ENCODE peak calls at places on chromosomes 7 and 10, in nine cellular contexts. One of them, this sample, is unnamed.

GRCh38 chr7:99267530-99268360 is 4.9 kb upstream of the MYH16 start:
- DNase-seq in HFF-Myc: peak; percentile 19
- DNase-seq in adrenal gland: no peak
- DNase-seq in GM06990: no peak
- DNase-seq in CD8-positive, alpha-beta T cell: no peak
- DNase-seq in breast epithelium: peak; percentile 49
- DNase-seq in A673: no peak
- DNase-seq in progenitor cell of endocrine pancreas: no peak
- DNase-seq in choroid plexus epithelial cell: peak; percentile 82
- DNase-seq in this sample: no peak

GRCh38 chr10:29917311-29917710 is 142.1 kb downstream of the JCAD start:
- DNase-seq in adrenal gland: no peak
- DNase-seq in CD8-positive, alpha-beta T cell: no peak
- DNase-seq in breast epithelium: no peak
- DNase-seq in GM06990: no peak
- DNase-seq in HFF-Myc: no peak
- DNase-seq in choroid plexus epithelial cell: no peak
- DNase-seq in A673: no peak
- DNase-seq in progenitor cell of endocrine pancreas: no peak
- DNase-seq in this sample: no peak

GRCh38 chr10:110664483-110665420 is 20.6 kb downstream of the RBM20 start:
- DNase-seq in progenitor cell of endocrine pancreas: no peak
- DNase-seq in adrenal gland: no peak
- DNase-seq in breast epithelium: no peak
- DNase-seq in GM06990: no peak
- DNase-seq in CD8-positive, alpha-beta T cell: no peak
- DNase-seq in HFF-Myc: peak; percentile 74
- DNase-seq in A673: peak; percentile 79
- DNase-seq in choroid plexus epithelial cell: peak; percentile 98
- DNase-seq in this sample: peak; percentile 47

GRCh38 chr10:43816351-43817321 is 168.0 kb upstream of the ZNF32 start:
- DNase-seq in progenitor cell of endocrine pancreas: no peak
- DNase-seq in adrenal gland: no peak
- DNase-seq in breast epithelium: no peak
- DNase-seq in GM06990: peak; percentile 20
- DNase-seq in HFF-Myc: peak; percentile 42
- DNase-seq in CD8-positive, alpha-beta T cell: peak; percentile 55
- DNase-seq in A673: no peak
- DNase-seq in choroid plexus epithelial cell: peak; percentile 73
- DNase-seq in this sample: no peak

GRCh38 chr7:44587843-44588711 is 6.0 kb upstream of the TMED4 start:
- DNase-seq in breast epithelium: no peak
- DNase-seq in progenitor cell of endocrine pancreas: no peak
- DNase-seq in CD8-positive, alpha-beta T cell: peak; percentile 51
- DNase-seq in choroid plexus epithelial cell: peak; percentile 82
- DNase-seq in adrenal gland: peak; percentile 64
- DNase-seq in GM06990: no peak
- DNase-seq in A673: peak; percentile 67
- DNase-seq in HFF-Myc: peak; percentile 56
- DNase-seq in this sample: peak; percentile 66

GRCh38 chr10:127500098-127500497 is 49.0 kb upstream of the NPS start:
- DNase-seq in progenitor cell of endocrine pancreas: no peak
- DNase-seq in A673: no peak
- DNase-seq in HFF-Myc: no peak
- DNase-seq in breast epithelium: no peak
- DNase-seq in CD8-positive, alpha-beta T cell: no peak
- DNase-seq in choroid plexus epithelial cell: no peak
- DNase-seq in GM06990: no peak
- DNase-seq in adrenal gland: no peak
- DNase-seq in this sample: no peak

GRCh38 chr7:23214423-23214822 is 32.2 kb upstream of the GPNMB start:
- DNase-seq in HFF-Myc: no peak
- DNase-seq in progenitor cell of endocrine pancreas: no peak
- DNase-seq in CD8-positive, alpha-beta T cell: no peak
- DNase-seq in GM06990: no peak
- DNase-seq in A673: no peak
- DNase-seq in breast epithelium: no peak
- DNase-seq in choroid plexus epithelial cell: no peak
- DNase-seq in adrenal gland: no peak
- DNase-seq in this sample: no peak

GRCh38 chr10:60849762-60850161 is 71.5 kb downstream of the CDK1 start:
- DNase-seq in A673: no peak
- DNase-seq in adrenal gland: no peak
- DNase-seq in choroid plexus epithelial cell: no peak
- DNase-seq in GM06990: no peak
- DNase-seq in breast epithelium: no peak
- DNase-seq in progenitor cell of endocrine pancreas: no peak
- DNase-seq in HFF-Myc: no peak
- DNase-seq in CD8-positive, alpha-beta T cell: no peak
- DNase-seq in this sample: no peak

GRCh38 chr10:33055636-33056035 is 97.6 kb upstream of the ITGB1 start:
- DNase-seq in HFF-Myc: no peak
- DNase-seq in breast epithelium: no peak
- DNase-seq in progenitor cell of endocrine pancreas: no peak
- DNase-seq in choroid plexus epithelial cell: peak; percentile 39
- DNase-seq in A673: no peak
- DNase-seq in GM06990: no peak
- DNase-seq in adrenal gland: no peak
- DNase-seq in CD8-positive, alpha-beta T cell: no peak
- DNase-seq in this sample: no peak

GRCh38 chr10:31940839-31941653 is 12.4 kb upstream of the ARHGAP12 start:
- DNase-seq in progenitor cell of endocrine pancreas: no peak
- DNase-seq in A673: peak; percentile 96
- DNase-seq in HFF-Myc: peak; percentile 86
- DNase-seq in GM06990: no peak
- DNase-seq in breast epithelium: no peak
- DNase-seq in CD8-positive, alpha-beta T cell: no peak
- DNase-seq in adrenal gland: peak; percentile 56
- DNase-seq in choroid plexus epithelial cell: peak; percentile 91
- DNase-seq in this sample: peak; percentile 84

GRCh38 chr10:71246591-71247143 is 34.3 kb downstream of the UNC5B start:
- DNase-seq in CD8-positive, alpha-beta T cell: no peak
- DNase-seq in breast epithelium: no peak
- DNase-seq in A673: no peak
- DNase-seq in HFF-Myc: no peak
- DNase-seq in GM06990: no peak
- DNase-seq in choroid plexus epithelial cell: no peak
- DNase-seq in progenitor cell of endocrine pancreas: no peak
- DNase-seq in adrenal gland: no peak
- DNase-seq in this sample: peak; percentile 92

GRCh38 chr7:101232141-101232821 is 5.3 kb downstream of the CLDN15 start:
- DNase-seq in HFF-Myc: no peak
- DNase-seq in CD8-positive, alpha-beta T cell: no peak
- DNase-seq in breast epithelium: peak; percentile 59
- DNase-seq in choroid plexus epithelial cell: no peak
- DNase-seq in A673: no peak
- DNase-seq in GM06990: no peak
- DNase-seq in progenitor cell of endocrine pancreas: peak; percentile 36
- DNase-seq in adrenal gland: no peak
- DNase-seq in this sample: peak; percentile 90

GRCh38 chr10:43120948-43121290 is 17.3 kb upstream of the CSGALNACT2 start:
- DNase-seq in adrenal gland: no peak
- DNase-seq in progenitor cell of endocrine pancreas: no peak
- DNase-seq in HFF-Myc: no peak
- DNase-seq in A673: no peak
- DNase-seq in GM06990: peak; percentile 48
- DNase-seq in choroid plexus epithelial cell: no peak
- DNase-seq in CD8-positive, alpha-beta T cell: peak; percentile 40
- DNase-seq in breast epithelium: no peak
- DNase-seq in this sample: no peak

DNA sequence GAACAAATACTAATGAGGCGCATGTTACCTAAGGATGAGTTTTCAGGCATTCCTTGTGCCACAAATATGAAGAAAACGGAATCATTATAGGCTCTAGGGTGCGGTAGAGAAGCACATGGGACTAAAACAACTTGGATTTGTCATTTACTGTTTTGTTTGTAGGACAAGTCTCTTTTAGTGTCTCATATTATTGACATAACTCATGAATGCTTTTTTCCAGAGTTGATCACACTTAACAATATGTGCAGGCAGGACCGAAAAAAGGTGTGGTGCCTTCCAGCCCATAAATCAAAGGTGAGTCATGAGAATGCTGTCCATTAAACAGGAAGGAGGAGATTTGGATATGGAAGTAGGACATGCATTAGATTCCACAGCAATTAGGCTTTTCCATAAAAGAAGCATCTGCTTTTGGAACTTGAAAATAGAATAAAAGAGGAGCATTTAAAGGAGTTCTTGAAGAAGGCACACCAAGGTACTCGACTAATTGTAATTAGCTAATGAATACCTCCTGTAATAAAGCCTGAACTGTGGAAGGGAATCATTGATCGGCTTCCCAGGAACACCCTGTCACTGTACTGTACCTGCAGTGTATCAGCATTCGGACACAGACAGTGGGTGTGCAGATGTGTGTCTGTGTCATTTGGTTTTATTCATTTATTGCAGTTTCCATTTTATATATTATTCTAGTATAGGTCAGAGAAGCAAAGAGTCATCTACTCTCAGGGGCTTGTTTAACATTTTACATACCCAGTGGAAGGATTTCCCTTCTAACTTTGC is 119.7 kb upstream of the KLF14 start:
- DNase-seq in breast epithelium: no peak
- DNase-seq in A673: peak; percentile 47
- DNase-seq in CD8-positive, alpha-beta T cell: no peak
- DNase-seq in choroid plexus epithelial cell: no peak
- DNase-seq in HFF-Myc: peak; percentile 94
- DNase-seq in GM06990: no peak
- DNase-seq in adrenal gland: no peak
- DNase-seq in progenitor cell of endocrine pancreas: no peak
- DNase-seq in this sample: peak; percentile 9
- TF ChIP-seq CTCF in breast epithelium: no peak
- TF ChIP-seq CTCF in A673: no peak
- TF ChIP-seq CTCF in CD8-positive, alpha-beta T cell: no peak
- TF ChIP-seq CTCF in choroid plexus epithelial cell: no peak
- TF ChIP-seq CTCF in HFF-Myc: no peak
- TF ChIP-seq CTCF in GM06990: no peak
- TF ChIP-seq CTCF in adrenal gland: no peak
- TF ChIP-seq CTCF in progenitor cell of endocrine pancreas: no peak
- TF ChIP-seq CTCF in this sample: no peak

GRCh38 chr10:129877773-129878371 is 86.2 kb downstream of the EBF3 start:
- DNase-seq in choroid plexus epithelial cell: peak; percentile 3
- DNase-seq in HFF-Myc: no peak
- DNase-seq in progenitor cell of endocrine pancreas: no peak
- DNase-seq in breast epithelium: no peak
- DNase-seq in GM06990: no peak
- DNase-seq in A673: peak; percentile 65
- DNase-seq in CD8-positive, alpha-beta T cell: peak; percentile 27
- DNase-seq in adrenal gland: no peak
- DNase-seq in this sample: peak; percentile 45
- TF ChIP-seq CTCF in choroid plexus epithelial cell: peak; percentile 55
- TF ChIP-seq CTCF in HFF-Myc: peak; percentile 37
- TF ChIP-seq CTCF in progenitor cell of endocrine pancreas: peak; percentile 62
- TF ChIP-seq CTCF in breast epithelium: no peak
- TF ChIP-seq CTCF in GM06990: peak; percentile 52
- TF ChIP-seq CTCF in A673: peak; percentile 90
- TF ChIP-seq CTCF in CD8-positive, alpha-beta T cell: peak; percentile 55
- TF ChIP-seq CTCF in adrenal gland: peak; percentile 40
- TF ChIP-seq CTCF in this sample: peak; percentile 58

DNA sequence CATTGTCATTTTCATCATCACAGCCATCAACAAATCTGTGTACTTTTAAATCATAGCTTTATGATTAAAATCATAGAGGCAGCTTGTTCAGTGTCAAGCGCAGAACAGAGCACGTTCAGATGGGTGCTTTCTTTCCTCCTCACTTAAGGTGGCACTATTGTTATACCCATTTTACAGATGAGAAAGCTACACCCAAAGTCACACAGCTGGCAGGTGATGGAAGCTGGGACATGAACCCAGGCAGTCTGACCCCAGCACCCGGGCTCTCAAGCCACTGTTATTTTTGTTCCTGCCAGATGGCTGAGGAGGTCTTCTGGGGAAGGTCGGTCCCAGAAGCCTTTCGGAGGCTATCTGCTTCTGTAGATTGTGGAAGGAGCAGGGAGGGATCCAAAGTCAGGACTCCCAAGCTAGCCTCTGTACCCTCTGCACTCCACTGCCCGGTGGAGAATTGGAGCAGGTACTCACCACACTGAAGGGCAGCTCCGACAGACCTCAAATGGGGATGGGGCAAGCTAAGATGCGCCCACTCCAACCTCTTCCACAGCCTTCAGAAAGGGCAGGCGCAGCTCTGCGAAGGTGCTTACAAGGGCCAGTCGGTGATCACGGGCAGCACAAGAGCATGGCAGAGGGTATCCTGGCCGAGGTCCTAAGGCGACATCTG is 610 bp downstream of the AVPI1 start:
- DNase-seq in GM06990: peak; percentile 23
- DNase-seq in breast epithelium: no peak
- DNase-seq in choroid plexus epithelial cell: no peak
- DNase-seq in CD8-positive, alpha-beta T cell: no peak
- DNase-seq in adrenal gland: no peak
- DNase-seq in progenitor cell of endocrine pancreas: no peak
- DNase-seq in HFF-Myc: no peak
- DNase-seq in A673: no peak
- DNase-seq in this sample: no peak
- TF ChIP-seq CTCF in GM06990: no peak
- TF ChIP-seq CTCF in breast epithelium: no peak
- TF ChIP-seq CTCF in choroid plexus epithelial cell: no peak
- TF ChIP-seq CTCF in CD8-positive, alpha-beta T cell: no peak
- TF ChIP-seq CTCF in adrenal gland: no peak
- TF ChIP-seq CTCF in progenitor cell of endocrine pancreas: no peak
- TF ChIP-seq CTCF in HFF-Myc: no peak
- TF ChIP-seq CTCF in A673: no peak
- TF ChIP-seq CTCF in this sample: no peak

GRCh38 chr10:121291828-121292227 is 306.4 kb downstream of the FGFR2 start:
- DNase-seq in CD8-positive, alpha-beta T cell: no peak
- DNase-seq in adrenal gland: no peak
- DNase-seq in GM06990: no peak
- DNase-seq in choroid plexus epithelial cell: no peak
- DNase-seq in progenitor cell of endocrine pancreas: no peak
- DNase-seq in breast epithelium: no peak
- DNase-seq in HFF-Myc: no peak
- DNase-seq in A673: no peak
- DNase-seq in this sample: no peak

GRCh38 chr10:121292396-121292795 is 305.8 kb downstream of the FGFR2 start:
- DNase-seq in adrenal gland: no peak
- DNase-seq in progenitor cell of endocrine pancreas: no peak
- DNase-seq in CD8-positive, alpha-beta T cell: no peak
- DNase-seq in HFF-Myc: no peak
- DNase-seq in GM06990: no peak
- DNase-seq in choroid plexus epithelial cell: no peak
- DNase-seq in breast epithelium: no peak
- DNase-seq in A673: no peak
- DNase-seq in this sample: no peak

GRCh38 chr10:121289800-121290199 is 308.4 kb downstream of the FGFR2 start:
- DNase-seq in CD8-positive, alpha-beta T cell: no peak
- DNase-seq in GM06990: no peak
- DNase-seq in breast epithelium: no peak
- DNase-seq in progenitor cell of endocrine pancreas: no peak
- DNase-seq in A673: no peak
- DNase-seq in HFF-Myc: no peak
- DNase-seq in adrenal gland: no peak
- DNase-seq in choroid plexus epithelial cell: no peak
- DNase-seq in this sample: no peak

GRCh38 chr10:121290674-121291073 is 307.6 kb downstream of the FGFR2 start:
- DNase-seq in progenitor cell of endocrine pancreas: no peak
- DNase-seq in breast epithelium: no peak
- DNase-seq in A673: no peak
- DNase-seq in HFF-Myc: no peak
- DNase-seq in choroid plexus epithelial cell: no peak
- DNase-seq in CD8-positive, alpha-beta T cell: no peak
- DNase-seq in GM06990: no peak
- DNase-seq in adrenal gland: no peak
- DNase-seq in this sample: no peak

GRCh38 chr10:121291376-121291775 is 306.9 kb downstream of the FGFR2 start:
- DNase-seq in HFF-Myc: no peak
- DNase-seq in progenitor cell of endocrine pancreas: no peak
- DNase-seq in breast epithelium: no peak
- DNase-seq in CD8-positive, alpha-beta T cell: no peak
- DNase-seq in adrenal gland: no peak
- DNase-seq in GM06990: no peak
- DNase-seq in A673: no peak
- DNase-seq in choroid plexus epithelial cell: no peak
- DNase-seq in this sample: no peak
- TF ChIP-seq CTCF in HFF-Myc: no peak
- TF ChIP-seq CTCF in progenitor cell of endocrine pancreas: no peak
- TF ChIP-seq CTCF in breast epithelium: no peak
- TF ChIP-seq CTCF in CD8-positive, alpha-beta T cell: no peak
- TF ChIP-seq CTCF in adrenal gland: no peak
- TF ChIP-seq CTCF in GM06990: no peak
- TF ChIP-seq CTCF in A673: no peak
- TF ChIP-seq CTCF in choroid plexus epithelial cell: no peak
- TF ChIP-seq CTCF in this sample: no peak

This sample was measured in Caco-2.